ENCODE peak calls at places on chromosome 10, in eight cellular contexts. U is RCC 7860; D is tibial artery; I is brain pericyte; A is MCF 10A; H is HS-27A; T is activated naive CD8-positive, alpha-beta T cell treated with anti-CD3 and anti-CD28 coated beads, Interleukin-2, amount 50 U/mL, for 24 hours; Q is PC-3. X is an unnamed sample.

GRCh38 chr10:1601371-1601906 is 135.9 kb downstream of the ADARB2 start:
- DNase-seq in U (no peak), D (no peak), I (no peak), A (peak), H (no peak), T (no peak), Q (no peak), X (no peak)

GRCh38 chr10:73894245-73894971 is 16.5 kb upstream of the PLAU start:
- DNase-seq in U (peak), D (no peak), I (no peak), A (peak), H (peak), T (peak), Q (peak), X (peak)

GRCh38 chr10:29709484-29710002 is 74.8 kb upstream of the SVIL start:
- DNase-seq in U (no peak), D (no peak), I (no peak), A (no peak), H (no peak), T (no peak), Q (no peak), X (no peak)

GRCh38 chr10:85026878-85027467 is 698.6 kb downstream of the CCSER2 start:
- DNase-seq in U (no peak), D (no peak), I (no peak), A (no peak), H (no peak), T (no peak), Q (no peak), X (no peak)

GRCh38 chr10:7507887-7508726 is 97.3 kb upstream of the SFMBT2 start:
- DNase-seq in U (no peak), D (no peak), I (no peak), A (no peak), H (no peak), T (no peak), Q (no peak), X (no peak)

GRCh38 chr10:5293691-5294550 is 70.8 kb upstream of the UCN3 start:
- DNase-seq in U (no peak), D (peak), I (no peak), A (peak), H (no peak), T (peak), Q (peak), X (no peak)

GRCh38 chr10:123715546-123715945 is 49.4 kb downstream of the GPR26 start:
- DNase-seq in U (no peak), D (no peak), I (no peak), A (no peak), H (no peak), T (no peak), Q (no peak), X (no peak)

GRCh38 chr10:27448926-27449325 is 55.2 kb upstream of the RAB18 start:
- DNase-seq in U (peak), D (no peak), I (no peak), A (peak), H (peak), T (no peak), Q (peak), X (peak)

GRCh38 chr10:31352436-31353226 is 33.6 kb downstream of the ZEB1 start:
- DNase-seq in U (no peak), D (no peak), I (no peak), A (no peak), H (no peak), T (no peak), Q (no peak), X (no peak)

GRCh38 chr10:132877473-132877872 is 64.9 kb downstream of the CFAP46 start:
- DNase-seq in U (no peak), D (peak), I (no peak), A (no peak), H (no peak), T (no peak), Q (no peak), X (no peak)

GRCh38 chr10:123560301-123561144 is 105.6 kb upstream of the GPR26 start:
- DNase-seq in U (no peak), D (no peak), I (no peak), A (no peak), H (no peak), T (no peak), Q (no peak), X (no peak)

GRCh38 chr10:123402656-123403055 is 248.5 kb downstream of the BUB3 start:
- DNase-seq in U (no peak), D (no peak), I (no peak), A (no peak), H (no peak), T (no peak), Q (no peak), X (no peak)

GRCh38 chr10:113712755-113713154 is 33.0 kb downstream of the CASP7 start:
- DNase-seq in U (no peak), D (no peak), I (no peak), A (no peak), H (no peak), T (no peak), Q (no peak), X (no peak)

GRCh38 chr10:88004451-88004850 is 141.0 kb downstream of the PTEN start:
- DNase-seq in U (no peak), D (no peak), I (no peak), A (peak), H (peak), T (no peak), Q (no peak), X (no peak)

GRCh38 chr10:97390096-97390495 is 11.0 kb downstream of the RRP12 start:
- DNase-seq in U (no peak), D (no peak), I (no peak), A (no peak), H (no peak), T (no peak), Q (no peak), X (no peak)

GRCh38 chr10:30170146-30170545 is 110.8 kb upstream of the JCAD start:
- DNase-seq in U (no peak), D (no peak), I (no peak), A (no peak), H (no peak), T (no peak), Q (no peak), X (no peak)

GRCh38 chr10:94308866-94309265 is 53.9 kb downstream of the NOC3L start:
- DNase-seq in U (no peak), D (no peak), I (peak), A (no peak), H (no peak), T (no peak), Q (no peak), X (no peak)

GRCh38 chr10:32139223-32140073 is 83.2 kb upstream of the KIF5B start:
- DNase-seq in U (peak), D (peak), I (peak), A (peak), H (peak), T (no peak), Q (peak), X (peak)

GRCh38 chr10:33326897-33327296 is 7.6 kb downstream of the NRP1 start:
- DNase-seq in U (no peak), D (no peak), I (no peak), A (no peak), H (no peak), T (no peak), Q (no peak), X (no peak)

GRCh38 chr10:71603754-71604153 is 115.8 kb downstream of the C10orf105 start:
- DNase-seq in U (no peak), D (no peak), I (no peak), A (no peak), H (no peak), T (no peak), Q (no peak), X (no peak)

GRCh38 chr10:99292159-99292558 is 37.0 kb upstream of the CNNM1 start:
- DNase-seq in U (no peak), D (no peak), I (no peak), A (peak), H (peak), T (no peak), Q (peak), X (peak)

GRCh38 chr10:11547111-11547625 is 64.3 kb downstream of the USP6NL start:
- DNase-seq in U (no peak), D (no peak), I (no peak), A (peak), H (no peak), T (no peak), Q (peak), X (no peak)

GRCh38 chr10:31320598-31321211 is 1.7 kb downstream of the ZEB1 start:
- DNase-seq in U (peak), D (peak), I (no peak), A (peak), H (no peak), T (peak), Q (peak), X (no peak)

GRCh38 chr10:103397191-103397825 is 882 bp downstream of the PDCD11 start:
- DNase-seq in U (no peak), D (no peak), I (no peak), A (peak), H (no peak), T (no peak), Q (no peak), X (no peak)

GRCh38 chr10:126839094-126839761 is 66.0 kb upstream of the DOCK1 start:
- DNase-seq in U (no peak), D (no peak), I (no peak), A (no peak), H (no peak), T (no peak), Q (no peak), X (no peak)

GRCh38 chr10:112407696-112408095 is 33.8 kb downstream of the ACSL5 start:
- DNase-seq in U (no peak), D (no peak), I (no peak), A (no peak), H (no peak), T (no peak), Q (no peak), X (no peak)

X was measured in epithelial cell of proximal tubule.